ENCODE peak calls at places on chromosome 17, in five cellular contexts. P is A549, I is GM23338, Y is K562, V is GM12878. B is an unnamed sample.

GRCh38 chr17:56085576-56086267 is 67.6 kb upstream of the ANKFN1 start:
- DNase-seq in P (no peak), I (no peak), Y (no peak), V (no peak), B (no peak)

GRCh38 chr17:78110363-78111011 is 18.1 kb downstream of the TMC6 start:
- DNase-seq in P (no peak), I (no peak), Y (no peak), V (no peak), B (no peak)

GRCh38 chr17:2253768-2254406 is 49.7 kb downstream of the SMG6 start:
- DNase-seq in P (no peak), I (no peak), Y (no peak), V (peak; percentile 90), B (no peak)

GRCh38 chr17:82031885-82032627 is 578 bp downstream of the RAC3 start:
- DNase-seq in P (no peak), I (peak; percentile 86), Y (peak; percentile 88), V (no peak), B (no peak)

GRCh38 chr17:64732336-64733006 is 70.4 kb upstream of the SMURF2 start:
- DNase-seq in P (peak; percentile 57), I (no peak), Y (no peak), V (no peak), B (peak; percentile 58)

GRCh38 chr17:13030459-13031305 is 12.9 kb upstream of the ELAC2 start:
- DNase-seq in P (peak; percentile 49), I (peak; percentile 74), Y (peak; percentile 52), V (no peak), B (peak; percentile 30)

GRCh38 chr17:80455328-80455710 is 21.1 kb downstream of the NPTX1 start:
- DNase-seq in P (peak; percentile 88), I (peak; percentile 83), Y (peak; percentile 80), V (no peak), B (peak; percentile 64)

GRCh38 chr17:28711723-28712036 is at the start of gene PROCA1:
- DNase-seq in P (no peak), I (peak; percentile 81), Y (peak; percentile 72), V (no peak), B (no peak)

GRCh38 chr17:69269174-69269998 is 40.8 kb upstream of the ABCA10 start:
- DNase-seq in P (no peak), I (no peak), Y (no peak), V (no peak), B (peak; percentile 34)

GRCh38 chr17:4232168-4232813 is 31.5 kb downstream of the ANKFY1 start:
- DNase-seq in P (no peak), I (no peak), Y (no peak), V (no peak), B (no peak)

GRCh38 chr17:247767-248166 is 66.3 kb upstream of the DOC2B start:
- DNase-seq in P (no peak), I (no peak), Y (no peak), V (no peak), B (no peak)

GRCh38 chr17:65061621-65062020 is 5.1 kb upstream of the GNA13 start:
- DNase-seq in P (no peak), I (peak; percentile 54), Y (no peak), V (no peak), B (no peak)

GRCh38 chr17:37650419-37651003 is 7.3 kb upstream of the DDX52 start:
- DNase-seq in P (peak; percentile 67), I (peak; percentile 66), Y (peak; percentile 42), V (no peak), B (peak; percentile 77)

GRCh38 chr17:33469411-33469810 is 176.3 kb upstream of the ASIC2 start:
- DNase-seq in P (no peak), I (no peak), Y (no peak), V (no peak), B (no peak)

GRCh38 chr17:5955764-5956163 is 114.4 kb upstream of the WSCD1 start:
- DNase-seq in P (no peak), I (no peak), Y (no peak), V (no peak), B (no peak)

GRCh38 chr17:2995362-2995761 is 68.0 kb downstream of the OR1D5 start:
- DNase-seq in P (no peak), I (no peak), Y (no peak), V (no peak), B (no peak)

GRCh38 chr17:56979091-56979480 is 1.2 kb downstream of the SCPEP1 start:
- DNase-seq in P (no peak), I (peak; percentile 46), Y (no peak), V (no peak), B (no peak)

GRCh38 chr17:55567240-55568216 is 56.3 kb upstream of the SMIM36 start:
- DNase-seq in P (no peak), I (no peak), Y (peak; percentile 70), V (no peak), B (no peak)

GRCh38 chr17:38873646-38874380 is 4.0 kb downstream of the LASP1 start:
- DNase-seq in P (peak; percentile 69), I (no peak), Y (no peak), V (no peak), B (no peak)

GRCh38 chr17:37510056-37510455 is 20.4 kb downstream of the DUSP14 start:
- DNase-seq in P (no peak), I (no peak), Y (no peak), V (no peak), B (no peak)

GRCh38 chr17:206941-207560 is 25.6 kb upstream of the DOC2B start:
- DNase-seq in P (no peak), I (no peak), Y (no peak), V (no peak), B (no peak)

GRCh38 chr17:4667166-4667565 is 25.7 kb upstream of the ALOX15 start:
- DNase-seq in P (no peak), I (no peak), Y (no peak), V (no peak), B (no peak)

GRCh38 chr17:62911106-62911505 is 54.9 kb upstream of the TANC2 start:
- DNase-seq in P (no peak), I (no peak), Y (no peak), V (no peak), B (no peak)

GRCh38 chr17:32006957-32007462 is at the start of gene LRRC37B:
- DNase-seq in P (peak; percentile 85), I (peak; percentile 89), Y (peak; percentile 87), V (peak; percentile 23), B (peak; percentile 68)

GRCh38 chr17:39794249-39794970 is 56.7 kb downstream of the GRB7 start:
- DNase-seq in P (no peak), I (no peak), Y (no peak), V (peak; percentile 95), B (no peak)

GRCh38 chr17:10713336-10713735 is 15.9 kb downstream of the ADPRM start:
- DNase-seq in P (no peak), I (no peak), Y (no peak), V (no peak), B (no peak)

DNA sequence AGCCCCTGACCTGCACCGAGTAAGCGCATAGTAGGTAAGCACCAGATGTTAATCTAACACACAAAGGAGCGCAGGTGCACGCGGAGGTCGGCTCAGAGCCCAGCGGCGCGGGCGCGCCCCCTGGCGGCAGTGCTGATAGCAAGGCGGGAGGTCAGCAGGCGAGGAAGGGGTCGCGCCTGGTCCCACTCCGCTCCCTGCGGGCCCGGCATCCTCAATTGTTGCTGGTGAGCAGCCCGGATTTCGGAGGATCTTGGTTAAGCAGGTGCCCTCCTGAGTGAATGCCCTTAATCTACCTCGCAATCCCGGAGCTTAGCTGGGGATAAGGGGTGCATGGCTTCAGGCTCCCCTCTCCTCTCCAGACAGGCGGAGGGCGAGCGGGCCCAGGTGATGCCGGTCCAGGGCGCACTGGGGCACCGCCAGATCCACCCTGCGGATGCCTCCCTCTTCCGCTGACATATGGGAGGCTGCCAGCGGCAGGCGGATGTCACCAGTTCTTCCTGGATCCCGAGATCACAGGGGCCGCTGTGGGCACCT is 4.0 kb upstream of the WNT3 start:
- DNase-seq in P (peak; percentile 45), I (peak; percentile 79), Y (peak; percentile 72), V (no peak), B (no peak)
- TF ChIP-seq JUNB in P (no peak), I (no peak), Y (no peak), V (no peak), B (no peak)

DNA sequence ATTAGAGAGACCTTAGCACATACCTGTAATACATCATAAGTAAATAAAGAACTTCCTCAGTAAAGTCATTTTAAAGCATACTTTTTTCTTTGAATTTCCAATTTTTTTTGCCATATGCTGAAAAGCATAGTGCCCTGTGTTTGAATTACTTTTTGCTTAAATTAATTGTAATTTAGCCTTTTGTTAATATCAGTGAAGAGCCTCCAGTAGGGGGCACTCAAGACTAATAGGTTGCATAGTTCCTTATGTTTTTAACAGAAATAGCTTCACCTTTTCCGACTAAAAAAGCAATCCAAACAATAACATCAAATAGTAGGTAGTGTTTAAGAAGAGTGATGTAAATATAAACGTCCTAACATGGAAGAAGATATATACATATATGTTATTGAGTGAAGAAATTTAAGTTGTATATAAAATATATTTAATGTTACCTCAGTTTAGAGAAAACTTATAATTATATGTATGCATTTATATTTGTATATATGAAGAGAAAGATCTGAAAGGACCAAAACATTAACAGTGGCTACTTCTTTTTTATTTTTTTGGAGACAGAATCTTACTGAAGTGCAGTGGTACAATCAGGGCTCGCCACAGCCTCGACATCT is 18.6 kb downstream of the RAD51C start:
- DNase-seq in P (no peak), I (peak; percentile 90), Y (peak; percentile 23), V (no peak), B (peak; percentile 56)
- TF ChIP-seq JUNB in P (no peak), I (no peak), Y (no peak), V (no peak), B (no peak)

DNA sequence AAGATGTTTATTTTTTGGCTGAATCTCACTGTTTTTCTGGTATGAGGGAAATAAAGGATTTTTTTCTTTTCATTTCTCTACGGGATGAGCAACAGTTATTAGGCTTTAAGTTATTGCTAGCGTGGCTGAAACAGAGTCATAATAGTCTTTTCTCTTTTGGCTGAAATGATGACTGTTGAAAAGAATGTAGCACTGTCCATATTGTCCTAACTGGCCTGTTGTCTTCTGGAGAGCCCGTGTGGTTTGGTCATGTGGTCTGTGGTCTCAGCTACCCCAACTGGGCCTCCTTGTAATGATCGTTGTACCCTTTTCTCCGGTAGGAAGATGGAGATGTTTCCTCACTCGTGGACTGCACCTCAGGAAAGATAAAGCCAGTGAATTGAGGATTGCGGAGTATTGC is 36.6 kb downstream of the EPN2 start:
- DNase-seq in P (no peak), I (no peak), Y (no peak), V (no peak), B (no peak)
- TF ChIP-seq JUNB in P (no peak), I (no peak), Y (no peak), V (no peak), B (no peak)

GRCh38 chr17:41972571-41973411 is 6.2 kb downstream of the CNP start:
- DNase-seq in P (no peak), I (no peak), Y (no peak), V (no peak), B (no peak)
- TF ChIP-seq JUNB in P (no peak), I (no peak), Y (no peak), V (no peak), B (no peak)